ENCODE peak calls at places on chromosomes 5 and 9, in eight cellular contexts. Y, V, N, I, P, S, G and O are unnamed samples.
A peak's percentile ranks its signal among the peaks of the same experiment; 100 is the strongest.

GRCh38 chr9:77879344-77880089 is 152.1 kb downstream of the GNAQ start:
- DNase-seq in Y (no peak), V (no peak), N (no peak), I (no peak), P (no peak), S (no peak), G (peak; percentile 43), O (no peak)

GRCh38 chr5:2131196-2131595 is 248.5 kb upstream of the IRX4 start:
- DNase-seq in Y (no peak), V (no peak), N (no peak), I (no peak), P (no peak), S (no peak), G (no peak), O (peak; percentile 41)

GRCh38 chr5:159878988-159879471 is 37.3 kb upstream of the ADRA1B start:
- DNase-seq in Y (peak; percentile 44), V (peak; percentile 79), N (peak; percentile 71), I (no peak), P (peak; percentile 83), S (peak; percentile 64), G (peak; percentile 40), O (peak; percentile 91)

GRCh38 chr5:31516802-31517201 is 15.1 kb downstream of the DROSHA start:
- DNase-seq in Y (no peak), V (no peak), N (no peak), I (no peak), P (no peak), S (no peak), G (no peak), O (no peak)

GRCh38 chr9:4344946-4345345 is 45.1 kb upstream of the GLIS3 start:
- DNase-seq in Y (no peak), V (no peak), N (no peak), I (no peak), P (no peak), S (no peak), G (no peak), O (no peak)

GRCh38 chr5:153678617-153679329 is 188.3 kb downstream of the GRIA1 start:
- DNase-seq in Y (no peak), V (no peak), N (no peak), I (no peak), P (no peak), S (peak; percentile 16), G (no peak), O (no peak)

GRCh38 chr9:129280236-129281231 is 102.5 kb upstream of the IER5L start:
- DNase-seq in Y (peak; percentile 38), V (no peak), N (no peak), I (no peak), P (peak; percentile 56), S (no peak), G (no peak), O (no peak)

GRCh38 chr5:134141346-134142050 is 27.0 kb downstream of the TCF7 start:
- DNase-seq in Y (no peak), V (no peak), N (no peak), I (no peak), P (peak; percentile 44), S (no peak), G (peak; percentile 21), O (no peak)

GRCh38 chr5:87020099-87020934 is 247.4 kb upstream of the RASA1 start:
- DNase-seq in Y (no peak), V (peak; percentile 41), N (peak; percentile 2), I (no peak), P (peak; percentile 55), S (peak; percentile 53), G (no peak), O (no peak)

GRCh38 chr5:180866296-180866695 is 5.2 kb upstream of the ZFP62 start:
- DNase-seq in Y (no peak), V (no peak), N (peak; percentile 19), I (no peak), P (no peak), S (no peak), G (no peak), O (no peak)

GRCh38 chr5:132459983-132460834 is 30.4 kb downstream of the IRF1 start:
- DNase-seq in Y (no peak), V (no peak), N (no peak), I (no peak), P (no peak), S (peak; percentile 67), G (peak; percentile 64), O (no peak)

GRCh38 chr9:99749641-99750040 is 72.0 kb upstream of the NR4A3 start:
- DNase-seq in Y (no peak), V (no peak), N (no peak), I (no peak), P (no peak), S (no peak), G (no peak), O (no peak)

GRCh38 chr9:99743455-99743854 is 78.2 kb upstream of the NR4A3 start:
- DNase-seq in Y (no peak), V (no peak), N (no peak), I (no peak), P (no peak), S (no peak), G (no peak), O (no peak)

GRCh38 chr9:99748251-99748650 is 73.4 kb upstream of the NR4A3 start:
- DNase-seq in Y (no peak), V (no peak), N (no peak), I (no peak), P (no peak), S (no peak), G (no peak), O (no peak)

GRCh38 chr9:99748690-99749089 is 73.0 kb upstream of the NR4A3 start:
- DNase-seq in Y (no peak), V (no peak), N (no peak), I (no peak), P (no peak), S (no peak), G (no peak), O (no peak)

DNA sequence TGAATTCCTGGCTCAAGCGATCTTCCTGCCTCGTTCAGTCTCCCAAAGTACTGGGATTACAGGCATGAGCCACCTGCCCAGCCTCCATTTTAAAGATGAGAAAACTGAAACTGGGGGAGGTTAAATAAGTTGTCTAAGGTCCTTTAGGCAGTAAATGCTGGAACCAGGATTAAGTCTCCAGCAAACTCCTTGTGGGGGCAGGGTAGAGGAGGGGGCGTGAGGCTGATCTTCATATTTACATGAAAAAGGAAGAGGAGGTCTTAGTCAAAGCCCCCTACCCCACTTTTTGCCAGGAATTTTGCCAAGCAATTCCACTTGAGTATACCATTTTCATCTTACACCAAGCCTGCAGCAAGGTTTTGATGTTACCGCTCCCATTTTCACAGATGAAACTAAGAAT is 76.6 kb upstream of the NR4A3 start:
- DNase-seq in Y (no peak), V (no peak), N (no peak), I (no peak), P (no peak), S (no peak), G (no peak), O (no peak)
- H3K27ac ChIP-seq in Y (no peak overlapping the region), V (no peak overlapping the region), N (no peak overlapping the region), I (no peak overlapping the region), P (no peak overlapping the region), S (no peak overlapping the region), G (no peak overlapping the region), O (no peak overlapping the region)

GRCh38 chr9:131668439-131669233 is 71.2 kb downstream of the RAPGEF1 start:
- DNase-seq in Y (peak; percentile 69), V (no peak), N (no peak), I (peak; percentile 41), P (peak; percentile 64), S (no peak), G (peak; percentile 63), O (peak; percentile 69)

GRCh38 chr9:131670247-131670681 is 69.6 kb downstream of the RAPGEF1 start:
- DNase-seq in Y (no peak), V (no peak), N (no peak), I (no peak), P (peak; percentile 73), S (peak; percentile 86), G (no peak), O (no peak)

GRCh38 chr9:131668057-131668438 is 71.8 kb downstream of the RAPGEF1 start:
- DNase-seq in Y (no peak), V (no peak), N (no peak), I (no peak), P (no peak), S (no peak), G (no peak), O (no peak)

GRCh38 chr9:131671150-131671549 is 68.7 kb downstream of the RAPGEF1 start:
- DNase-seq in Y (no peak), V (no peak), N (no peak), I (no peak), P (no peak), S (no peak), G (no peak), O (no peak)

DNA sequence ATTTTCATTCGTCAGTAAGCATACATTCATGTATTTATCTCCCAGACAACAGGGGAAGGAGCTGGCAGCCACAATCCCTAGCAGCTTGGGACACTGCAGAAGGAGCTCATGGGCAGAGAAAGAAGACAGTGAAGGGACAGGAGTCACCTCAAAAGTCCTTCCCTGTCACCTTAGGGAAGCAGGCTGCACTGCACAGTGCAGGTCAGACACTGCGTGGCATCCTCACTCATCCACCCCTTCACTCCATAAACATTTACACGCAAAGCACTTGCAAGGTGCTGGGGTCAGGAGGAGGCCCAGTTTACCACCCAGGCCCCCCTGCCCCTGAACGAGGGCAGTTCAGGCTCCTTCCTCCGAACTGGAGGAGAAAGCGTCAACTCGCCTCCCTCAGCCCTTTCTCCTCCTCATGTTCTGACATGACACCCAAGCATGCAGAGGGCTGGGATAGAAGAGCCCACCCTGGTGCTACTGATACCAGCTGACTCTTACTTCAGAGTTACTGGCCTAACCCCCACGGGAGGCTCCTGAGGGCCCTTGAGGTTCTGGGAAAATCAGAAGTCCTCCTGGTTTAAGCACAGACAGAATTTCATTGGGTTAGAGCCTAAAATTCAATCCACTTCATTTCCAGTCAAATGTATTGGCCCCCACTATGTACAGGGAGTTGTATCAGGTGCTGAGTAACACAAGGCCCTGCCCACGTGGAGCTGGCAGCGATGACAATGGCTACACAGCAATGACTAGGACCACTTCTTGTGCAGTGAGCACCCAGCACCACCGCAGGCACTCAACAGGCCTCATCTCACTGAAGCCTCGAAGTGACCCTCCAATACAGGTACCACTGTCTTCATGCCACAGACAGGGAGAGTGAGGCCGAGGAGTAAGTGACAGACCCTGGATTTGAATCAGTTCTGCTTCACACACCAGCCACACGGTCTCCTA is 70.4 kb downstream of the RAPGEF1 start:
- DNase-seq in Y (no peak), V (no peak), N (no peak), I (no peak), P (no peak), S (no peak), G (no peak), O (no peak)
- H3K4me1 ChIP-seq in Y (peaks cover 25% of the 10 kb centered on the region), V (peaks cover 32% of the 10 kb centered on the region), N (peaks cover 20% of the 10 kb centered on the region), I (peaks cover 75% of the 10 kb centered on the region), P (peaks cover 66% of the 10 kb centered on the region), S (peaks cover 74% of the 10 kb centered on the region), G (peaks cover 46% of the 10 kb centered on the region), O (peaks cover 26% of the 10 kb centered on the region)

DNA sequence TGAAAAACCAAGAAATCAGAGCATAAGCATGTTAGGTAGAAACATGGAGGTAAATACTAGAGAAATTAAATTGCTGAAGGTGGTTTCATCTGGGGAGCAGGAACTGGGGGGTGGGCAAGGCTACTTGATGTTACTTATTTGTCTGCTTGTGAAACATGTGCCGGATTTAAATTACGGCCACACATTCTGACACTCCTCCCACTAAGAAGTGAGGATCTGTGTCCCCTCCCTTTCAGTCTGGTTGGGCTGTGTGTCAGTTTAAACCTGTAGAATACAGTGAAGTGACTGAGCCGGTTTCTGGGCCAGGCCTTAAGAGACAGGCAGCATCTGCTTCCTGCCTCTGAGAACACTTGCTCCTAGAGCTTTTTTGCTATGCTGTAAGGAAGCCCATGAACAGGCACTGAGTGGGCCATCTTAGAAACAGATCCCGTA is 2.3 kb upstream of the IARS1 start:
- DNase-seq in Y (no peak), V (peak; percentile 40), N (no peak), I (no peak), P (no peak), S (no peak), G (no peak), O (no peak)
- H3K27ac ChIP-seq in Y (no peak overlapping the region), V (peak overlapping the region; percentile 94), N (no peak overlapping the region), I (no peak overlapping the region), P (no peak overlapping the region), S (no peak overlapping the region), G (peak overlapping the region; percentile 24), O (no peak overlapping the region)

GRCh38 chr9:20477940-20478620 is 144.2 kb downstream of the MLLT3 start:
- DNase-seq in Y (no peak), V (no peak), N (no peak), I (no peak), P (no peak), S (no peak), G (no peak), O (no peak)
- H3K4me1 ChIP-seq in Y (no peaks in the 10 kb centered on the region), V (peaks cover 66% of the 10 kb centered on the region), N (peaks cover 6% of the 10 kb centered on the region), I (no peaks in the 10 kb centered on the region), P (peaks cover 16% of the 10 kb centered on the region), S (peaks cover 16% of the 10 kb centered on the region), G (no peaks in the 10 kb centered on the region), O (no peaks in the 10 kb centered on the region)